ENCODE peak calls at places on chromosome X, in four cellular contexts. M, N, Y and H are unnamed samples.

GRCh38 chrX:769796-770195 is 139.2 kb downstream of the SHOX start:
- DNase-seq in N (no peak), M (no peak), Y (no peak), H (no peak)

GRCh38 chrX:108209006-108209554 is 117.5 kb downstream of the ATG4A start:
- DNase-seq in M (no peak), Y (no peak), N (no peak), H (no peak)

GRCh38 chrX:75746891-75747639 is 38.0 kb downstream of the MAGEE2 start:
- DNase-seq in Y (peak; percentile 1), M (peak; percentile 4), N (no peak), H (peak; percentile 17)

GRCh38 chrX:15785176-15785735 is 5.0 kb upstream of the ZRSR2 start:
- DNase-seq in M (no peak), N (no peak), Y (peak; percentile 21), H (no peak)

GRCh38 chrX:39152106-39152649 is 350.9 kb downstream of the MID1IP1 start:
- DNase-seq in M (peak; percentile 79), N (no peak), Y (no peak), H (peak; percentile 14)

GRCh38 chrX:108610141-108610540 is 126.2 kb downstream of the IRS4 start:
- DNase-seq in Y (no peak), M (no peak), N (no peak), H (no peak)

GRCh38 chrX:1231850-1232505 is 19.5 kb upstream of the CRLF2 start:
- DNase-seq in Y (no peak), N (no peak), M (no peak), H (no peak)

GRCh38 chrX:43450355-43450754 is 205.7 kb upstream of the MAOA start:
- DNase-seq in Y (no peak), M (no peak), N (no peak), H (no peak)

GRCh38 chrX:129731228-129731627 is 7.6 kb upstream of the XPNPEP2 start:
- DNase-seq in M (no peak), N (no peak), Y (no peak), H (no peak)

GRCh38 chrX:107505223-107505622 is 55.8 kb downstream of the FRMPD3 start:
- DNase-seq in Y (peak; percentile 1), N (no peak), M (no peak), H (no peak)

GRCh38 chrX:43655151-43655676 is 885 bp upstream of the MAOA start:
- DNase-seq in Y (no peak), N (no peak), M (no peak), H (peak; percentile 26)

GRCh38 chrX:9626379-9626778 is 139.3 kb downstream of the GPR143 start:
- DNase-seq in N (no peak), Y (no peak), M (no peak), H (no peak)

GRCh38 chrX:120672389-120672788 is 42.5 kb upstream of the C1GALT1C1 start:
- DNase-seq in M (peak; percentile 47), N (no peak), Y (peak; percentile 18), H (peak; percentile 21)

GRCh38 chrX:1661048-1661921 is 46.4 kb downstream of the ASMT start:
- DNase-seq in N (peak; percentile 98), Y (peak; percentile 13), M (peak; percentile 6), H (no peak)

GRCh38 chrX:40247382-40247781 is 149.6 kb upstream of the BCOR start:
- DNase-seq in Y (no peak), M (no peak), N (no peak), H (no peak)

GRCh38 chrX:28966335-28966734 is 379.1 kb downstream of the IL1RAPL1 start:
- DNase-seq in M (no peak), N (no peak), Y (no peak), H (no peak)

GRCh38 chrX:8845060-8845459 is 43.9 kb upstream of the FAM9A start:
- DNase-seq in M (peak; percentile 3), Y (no peak), N (no peak), H (peak; percentile 62)

GRCh38 chrX:56805399-56805798 is 76.4 kb downstream of the NBDY start:
- DNase-seq in M (no peak), Y (no peak), N (no peak), H (no peak)

GRCh38 chrX:40093586-40093985 is 4.2 kb downstream of the BCOR start:
- DNase-seq in M (no peak), N (no peak), Y (no peak), H (no peak)

GRCh38 chrX:129846686-129847085 is 3.0 kb upstream of the ZDHHC9 start:
- DNase-seq in N (no peak), Y (no peak), M (no peak), H (no peak)

GRCh38 chrX:39907964-39908616 is 189.7 kb downstream of the BCOR start:
- DNase-seq in N (no peak), Y (peak; percentile 61), M (no peak), H (peak; percentile 87)

GRCh38 chrX:24879679-24880078 is 136.1 kb downstream of the ARX start:
- DNase-seq in Y (no peak), M (no peak), N (no peak), H (no peak)

GRCh38 chrX:39309018-39309620 is 507.9 kb downstream of the MID1IP1 start:
- DNase-seq in Y (no peak), M (no peak), N (no peak), H (peak; percentile 1)

GRCh38 chrX:14267224-14267623 is 237.5 kb upstream of the GEMIN8 start:
- DNase-seq in N (no peak), Y (no peak), M (no peak), H (no peak)

GRCh38 chrX:13123857-13124345 is 79.5 kb upstream of the FAM9C start:
- DNase-seq in N (no peak), Y (peak; percentile 46), M (no peak), H (no peak)

GRCh38 chrX:106730385-106730784 is 3.9 kb downstream of the RNF128 start:
- DNase-seq in M (no peak), Y (peak; percentile 45), N (no peak), H (no peak)

GRCh38 chrX:35826503-35826902 is 28.4 kb downstream of the MAGEB16 start:
- DNase-seq in Y (no peak), N (no peak), M (no peak), H (no peak)

GRCh38 chrX:30301977-30302376 is 7.2 kb downstream of the NR0B1 start:
- DNase-seq in N (no peak), M (no peak), Y (no peak), H (peak; percentile 30)

GRCh38 chrX:138638996-138639395 is 72.5 kb downstream of the FGF13 start:
- DNase-seq in Y (no peak), M (no peak), N (no peak), H (no peak)

GRCh38 chrX:107687445-107687844 is 59.1 kb downstream of the PRPS1 start:
- DNase-seq in Y (no peak), N (no peak), M (no peak), H (no peak)

GRCh38 chrX:1601051-1601767 is 9.8 kb downstream of the AKAP17A start:
- DNase-seq in Y (no peak), N (no peak), M (no peak), H (no peak)

GRCh38 chrX:68433155-68433980 is at the start of gene OPHN1:
- DNase-seq in Y (peak; percentile 29), N (no peak), M (peak; percentile 88), H (peak; percentile 51)

GRCh38 chrX:50108264-50108663 is 92.5 kb downstream of the AKAP4 start:
- DNase-seq in M (no peak), Y (peak; percentile 80), N (no peak), H (no peak)

GRCh38 chrX:140091276-140091886 is 126.1 kb upstream of the CXorf66 start:
- DNase-seq in Y (no peak), M (peak; percentile 48), N (no peak), H (peak; percentile 9)

GRCh38 chrX:115561605-115562491 is 874 bp downstream of the PLS3 start:
- DNase-seq in Y (peak; percentile 4), N (no peak), M (no peak), H (peak; percentile 33)

GRCh38 chrX:91434351-91435168 is at the start of gene PABPC5:
- DNase-seq in M (no peak), N (no peak), Y (no peak), H (no peak)

GRCh38 chrX:123361371-123361770 is 177.3 kb downstream of the GRIA3 start:
- DNase-seq in N (no peak), Y (no peak), M (no peak), H (no peak)

GRCh38 chrX:22159071-22159470 is 113.6 kb upstream of the CBLL2 start:
- DNase-seq in Y (no peak), N (no peak), M (no peak), H (no peak)

GRCh38 chrX:112759512-112759911 is 79.8 kb upstream of the LHFPL1 start:
- DNase-seq in M (no peak), N (no peak), Y (no peak), H (no peak)

GRCh38 chrX:19017271-19017670 is 33.4 kb upstream of the PHKA2 start:
- DNase-seq in M (peak; percentile 30), N (no peak), Y (peak; percentile 13), H (peak; percentile 55)

GRCh38 chrX:11462648-11463047 is 169.4 kb downstream of the AMELX start:
- DNase-seq in N (no peak), Y (no peak), M (peak; percentile 57), H (no peak)
- H3K4me1 ChIP-seq in N (no peaks in the 10 kb centered on the region), Y (no peaks in the 10 kb centered on the region), M (peaks cover 58% of the 10 kb centered on the region), H (peaks cover 13% of the 10 kb centered on the region)

GRCh38 chrX:20112022-20112421 is 4.7 kb downstream of the MAP7D2 start:
- DNase-seq in Y (no peak), M (no peak), N (no peak), H (no peak)
- TF ChIP-seq CHD4 in Y (no peak), M (no peak), N (no peak), H (no peak)

GRCh38 chrX:2700405-2701320 is 9.6 kb downstream of the CD99 start:
- DNase-seq in M (no peak), Y (no peak), N (no peak), H (no peak)

GRCh38 chrX:2701600-2701999 is 10.5 kb downstream of the CD99 start:
- DNase-seq in Y (no peak), M (no peak), N (peak; percentile 37), H (no peak)

GRCh38 chrX:2705036-2705435 is 13.9 kb downstream of the CD99 start:
- DNase-seq in N (no peak), Y (no peak), M (no peak), H (no peak)

GRCh38 chrX:2705461-2705860 is 14.4 kb downstream of the CD99 start:
- DNase-seq in N (no peak), M (no peak), Y (no peak), H (no peak)

GRCh38 chrX:2703991-2704369 is 12.9 kb downstream of the CD99 start:
- DNase-seq in M (no peak), Y (no peak), N (no peak), H (no peak)
- H3K4me1 ChIP-seq in M (no peaks in the 10 kb centered on the region), Y (peaks cover 18% of the 10 kb centered on the region), N (peaks cover 35% of the 10 kb centered on the region), H (peaks cover 38% of the 10 kb centered on the region)

DNA sequence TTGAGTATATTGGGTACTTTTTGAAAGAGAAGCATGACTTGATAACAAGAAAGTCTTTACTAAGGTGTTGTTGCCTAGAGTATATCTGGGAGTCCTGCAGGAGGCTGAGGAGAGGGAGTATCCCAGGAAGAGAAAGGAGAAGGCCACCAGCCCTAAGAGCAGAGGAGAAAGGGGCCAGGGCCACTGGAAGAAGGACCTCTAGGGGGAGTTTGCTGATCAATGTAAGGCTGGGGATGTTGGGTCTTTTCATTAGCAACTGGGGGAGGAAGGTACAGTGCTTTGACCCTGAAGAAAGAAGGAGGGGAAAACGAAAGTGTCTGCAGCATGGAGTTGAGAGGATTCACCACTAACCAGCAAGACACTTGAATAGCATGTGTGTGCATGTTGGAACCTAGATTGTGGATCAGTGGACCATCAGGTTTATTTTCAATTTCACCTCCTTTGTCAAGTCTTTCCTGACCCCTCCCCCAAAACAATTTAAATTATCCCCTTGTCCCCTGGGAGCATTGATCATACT is 4.5 kb downstream of the SMIM9 start:
- DNase-seq in N (no peak), M (peak; percentile 54), Y (no peak), H (no peak)
- TF ChIP-seq CHD4 in N (no peak), M (no peak), Y (no peak), H (no peak)